ENCODE peak calls at places on chromosomes 4 and X, in seven cellular contexts. One of them, this sample, is unnamed.
A peak's percentile ranks its signal among the peaks of the same experiment; 100 is the strongest.

GRCh38 chr4:87497141-87497540 is 32.0 kb downstream of the SPARCL1 start:
- DNase-seq in prostate gland: no peak
- DNase-seq in mesendoderm: peak; percentile 36
- DNase-seq in CD4-positive, alpha-beta memory T cell: no peak
- DNase-seq in pancreas: no peak
- DNase-seq in tibial artery: no peak
- DNase-seq in left ventricle myocardium inferior: no peak
- DNase-seq in this sample: no peak

GRCh38 chrX:40291553-40291952 is 193.8 kb upstream of the BCOR start:
- DNase-seq in prostate gland: no peak
- DNase-seq in pancreas: no peak
- DNase-seq in left ventricle myocardium inferior: no peak
- DNase-seq in tibial artery: no peak
- DNase-seq in mesendoderm: no peak
- DNase-seq in CD4-positive, alpha-beta memory T cell: no peak
- DNase-seq in this sample: no peak

GRCh38 chr4:26496207-26496783 is 6.0 kb upstream of the CCKAR start:
- DNase-seq in CD4-positive, alpha-beta memory T cell: no peak
- DNase-seq in mesendoderm: no peak
- DNase-seq in prostate gland: no peak
- DNase-seq in pancreas: no peak
- DNase-seq in left ventricle myocardium inferior: no peak
- DNase-seq in tibial artery: no peak
- DNase-seq in this sample: no peak

GRCh38 chr4:680931-681645 is 6.7 kb downstream of the MYL5 start:
- DNase-seq in pancreas: peak; percentile 65
- DNase-seq in tibial artery: peak; percentile 61
- DNase-seq in CD4-positive, alpha-beta memory T cell: peak; percentile 51
- DNase-seq in left ventricle myocardium inferior: peak; percentile 78
- DNase-seq in prostate gland: no peak
- DNase-seq in mesendoderm: peak; percentile 78
- DNase-seq in this sample: peak; percentile 67

GRCh38 chrX:15356444-15356843 is 21.1 kb upstream of the PIGA start:
- DNase-seq in left ventricle myocardium inferior: no peak
- DNase-seq in CD4-positive, alpha-beta memory T cell: no peak
- DNase-seq in tibial artery: no peak
- DNase-seq in mesendoderm: no peak
- DNase-seq in pancreas: no peak
- DNase-seq in prostate gland: no peak
- DNase-seq in this sample: no peak

GRCh38 chr4:56575820-56576429 is 70.3 kb downstream of the ARL9 start:
- DNase-seq in left ventricle myocardium inferior: no peak
- DNase-seq in prostate gland: no peak
- DNase-seq in mesendoderm: peak; percentile 14
- DNase-seq in tibial artery: no peak
- DNase-seq in pancreas: no peak
- DNase-seq in CD4-positive, alpha-beta memory T cell: peak; percentile 10
- DNase-seq in this sample: no peak

GRCh38 chr4:10949039-10949728 is 264.6 kb upstream of the CLNK start:
- DNase-seq in tibial artery: no peak
- DNase-seq in prostate gland: no peak
- DNase-seq in left ventricle myocardium inferior: no peak
- DNase-seq in CD4-positive, alpha-beta memory T cell: no peak
- DNase-seq in pancreas: no peak
- DNase-seq in mesendoderm: no peak
- DNase-seq in this sample: no peak

GRCh38 chr4:8342651-8343050 is 73.1 kb downstream of the HTRA3 start:
- DNase-seq in mesendoderm: peak; percentile 54
- DNase-seq in tibial artery: no peak
- DNase-seq in CD4-positive, alpha-beta memory T cell: no peak
- DNase-seq in pancreas: no peak
- DNase-seq in prostate gland: no peak
- DNase-seq in left ventricle myocardium inferior: peak; percentile 18
- DNase-seq in this sample: no peak

GRCh38 chr4:16259531-16260246 is 33.4 kb upstream of the TAPT1 start:
- DNase-seq in prostate gland: no peak
- DNase-seq in tibial artery: no peak
- DNase-seq in mesendoderm: no peak
- DNase-seq in CD4-positive, alpha-beta memory T cell: no peak
- DNase-seq in pancreas: no peak
- DNase-seq in left ventricle myocardium inferior: no peak
- DNase-seq in this sample: no peak

DNA sequence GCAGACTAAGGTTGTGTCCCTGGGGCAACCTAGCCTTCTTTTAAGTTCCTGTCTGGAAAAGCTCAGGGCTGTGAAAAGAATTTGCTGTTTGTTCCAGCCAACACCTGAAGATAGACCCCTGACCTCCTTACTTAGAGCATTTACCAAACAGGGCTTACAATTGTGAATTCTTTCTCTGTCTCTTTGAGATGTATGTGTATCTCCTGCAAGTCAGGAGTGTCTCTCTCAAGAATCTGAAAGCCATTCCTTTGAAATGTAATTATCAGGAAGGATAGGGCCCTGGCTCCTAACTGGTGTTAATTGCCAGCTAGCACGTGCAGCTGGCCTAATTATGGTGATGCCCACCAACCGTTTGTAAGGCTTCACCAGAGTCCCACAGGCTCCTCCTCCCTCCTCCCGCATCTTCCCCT is 18.2 kb downstream of the CCNG2 start:
- DNase-seq in pancreas: no peak
- DNase-seq in CD4-positive, alpha-beta memory T cell: no peak
- DNase-seq in prostate gland: no peak
- DNase-seq in mesendoderm: peak; percentile 90
- DNase-seq in tibial artery: no peak
- DNase-seq in left ventricle myocardium inferior: no peak
- DNase-seq in this sample: no peak
- H3K4me1 ChIP-seq in pancreas: no peaks in the 10 kb centered on the region
- H3K4me1 ChIP-seq in CD4-positive, alpha-beta memory T cell: no peaks in the 10 kb centered on the region
- H3K4me1 ChIP-seq in prostate gland: no peaks in the 10 kb centered on the region
- H3K4me1 ChIP-seq in mesendoderm: no peaks in the 10 kb centered on the region
- H3K4me1 ChIP-seq in tibial artery: no peaks in the 10 kb centered on the region
- H3K4me1 ChIP-seq in left ventricle myocardium inferior: peaks cover 6% of the 10 kb centered on the region
- H3K4me1 ChIP-seq in this sample: no peaks in the 10 kb centered on the region

DNA sequence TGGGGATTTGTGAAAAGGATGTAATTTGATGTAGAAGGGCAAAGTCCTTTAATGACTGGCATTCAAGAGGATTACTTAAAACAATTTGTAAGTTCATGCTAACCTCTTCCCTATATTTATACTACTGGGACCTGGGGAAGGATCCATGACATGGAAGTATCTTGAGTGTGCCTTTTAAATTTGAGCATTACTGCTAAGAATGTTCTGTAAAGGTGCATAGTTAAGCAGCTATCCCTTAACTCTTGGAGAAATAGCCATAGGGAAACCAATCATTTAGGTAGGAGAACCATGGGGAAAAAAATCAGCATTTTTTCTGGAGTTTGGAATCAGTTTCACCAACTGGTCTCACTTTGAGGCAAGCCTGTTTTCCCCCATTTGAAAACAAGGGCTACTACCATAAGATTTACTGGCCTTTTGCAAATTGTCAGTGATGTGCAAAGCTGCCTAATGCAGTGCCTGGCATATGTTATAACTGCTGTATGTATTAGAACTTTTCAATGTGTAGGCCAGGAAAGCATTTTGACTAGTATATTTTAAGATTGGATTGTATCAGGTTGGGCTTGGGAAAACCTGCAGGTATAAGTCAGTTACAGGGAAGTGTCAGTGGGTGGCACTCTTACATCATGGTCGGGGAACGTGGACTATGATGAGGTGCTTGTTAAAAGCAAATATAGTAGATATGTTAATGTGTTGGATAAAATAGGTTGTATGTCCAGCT is 72.1 kb downstream of the PRSS12 start:
- DNase-seq in tibial artery: no peak
- DNase-seq in mesendoderm: peak; percentile 80
- DNase-seq in pancreas: peak; percentile 40
- DNase-seq in prostate gland: peak; percentile 71
- DNase-seq in left ventricle myocardium inferior: no peak
- DNase-seq in CD4-positive, alpha-beta memory T cell: peak; percentile 53
- DNase-seq in this sample: peak; percentile 68
- H3K4me1 ChIP-seq in tibial artery: peaks cover 11% of the 10 kb centered on the region
- H3K4me1 ChIP-seq in mesendoderm: no peaks in the 10 kb centered on the region
- H3K4me1 ChIP-seq in pancreas: peaks cover 36% of the 10 kb centered on the region
- H3K4me1 ChIP-seq in prostate gland: peaks cover 6% of the 10 kb centered on the region
- H3K4me1 ChIP-seq in left ventricle myocardium inferior: peaks cover 47% of the 10 kb centered on the region
- H3K4me1 ChIP-seq in CD4-positive, alpha-beta memory T cell: peaks cover 37% of the 10 kb centered on the region
- H3K4me1 ChIP-seq in this sample: no peaks in the 10 kb centered on the region

DNA sequence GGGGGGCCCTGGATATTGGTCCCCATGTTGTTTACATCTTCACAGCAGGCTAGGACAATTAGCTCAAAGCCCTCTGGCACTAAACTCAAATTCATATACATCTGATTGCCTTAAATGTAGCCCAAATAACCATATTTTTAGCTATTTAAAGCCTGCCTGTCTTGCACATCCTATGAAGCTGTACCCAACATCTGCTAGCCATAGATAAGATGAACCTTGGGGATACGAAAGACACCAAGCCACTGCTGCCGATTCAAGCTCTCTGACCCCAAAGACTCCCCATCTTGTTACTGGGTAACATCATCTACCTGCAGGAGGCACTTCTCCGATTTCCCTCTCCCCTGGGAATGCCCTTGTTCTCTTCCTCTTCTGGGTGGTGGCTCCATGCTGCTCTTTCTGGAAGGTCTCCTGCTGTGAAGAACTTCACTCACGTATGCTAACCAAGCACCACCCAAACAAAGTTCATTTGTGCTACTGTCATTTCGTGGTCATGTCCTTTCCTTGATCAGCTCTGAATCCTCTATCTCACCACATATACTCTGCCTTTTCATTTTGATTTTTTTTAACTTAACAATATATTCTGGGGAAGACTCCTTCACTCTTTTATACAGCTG is 107.7 kb upstream of the ATXN3L start:
- DNase-seq in left ventricle myocardium inferior: no peak
- DNase-seq in prostate gland: no peak
- DNase-seq in pancreas: no peak
- DNase-seq in CD4-positive, alpha-beta memory T cell: no peak
- DNase-seq in tibial artery: no peak
- DNase-seq in mesendoderm: no peak
- DNase-seq in this sample: no peak
- H3K4me1 ChIP-seq in left ventricle myocardium inferior: peaks cover 9% of the 10 kb centered on the region
- H3K4me1 ChIP-seq in prostate gland: no peaks in the 10 kb centered on the region
- H3K4me1 ChIP-seq in pancreas: no peaks in the 10 kb centered on the region
- H3K4me1 ChIP-seq in CD4-positive, alpha-beta memory T cell: no peaks in the 10 kb centered on the region
- H3K4me1 ChIP-seq in tibial artery: peaks cover 4% of the 10 kb centered on the region
- H3K4me1 ChIP-seq in mesendoderm: no peaks in the 10 kb centered on the region
- H3K4me1 ChIP-seq in this sample: no peaks in the 10 kb centered on the region

GRCh38 chr4:9704551-9705332 is 76.7 kb upstream of the DRD5 start:
- DNase-seq in CD4-positive, alpha-beta memory T cell: no peak
- DNase-seq in left ventricle myocardium inferior: no peak
- DNase-seq in tibial artery: no peak
- DNase-seq in prostate gland: no peak
- DNase-seq in mesendoderm: peak; percentile 17
- DNase-seq in pancreas: no peak
- DNase-seq in this sample: peak; percentile 64
- H3K4me1 ChIP-seq in CD4-positive, alpha-beta memory T cell: no peaks in the 10 kb centered on the region
- H3K4me1 ChIP-seq in left ventricle myocardium inferior: no peaks in the 10 kb centered on the region
- H3K4me1 ChIP-seq in tibial artery: no peaks in the 10 kb centered on the region
- H3K4me1 ChIP-seq in prostate gland: no peaks in the 10 kb centered on the region
- H3K4me1 ChIP-seq in mesendoderm: no peaks in the 10 kb centered on the region
- H3K4me1 ChIP-seq in pancreas: no peaks in the 10 kb centered on the region
- H3K4me1 ChIP-seq in this sample: no peaks in the 10 kb centered on the region

GRCh38 chrX:10117301-10117700 is 39.5 kb upstream of the CLCN4 start:
- DNase-seq in left ventricle myocardium inferior: no peak
- DNase-seq in tibial artery: no peak
- DNase-seq in pancreas: no peak
- DNase-seq in CD4-positive, alpha-beta memory T cell: no peak
- DNase-seq in mesendoderm: no peak
- DNase-seq in prostate gland: no peak
- DNase-seq in this sample: no peak

GRCh38 chrX:10118530-10118929 is 38.2 kb upstream of the CLCN4 start:
- DNase-seq in mesendoderm: no peak
- DNase-seq in CD4-positive, alpha-beta memory T cell: no peak
- DNase-seq in tibial artery: no peak
- DNase-seq in pancreas: no peak
- DNase-seq in left ventricle myocardium inferior: no peak
- DNase-seq in prostate gland: no peak
- DNase-seq in this sample: no peak

GRCh38 chrX:10117864-10118377 is 38.9 kb upstream of the CLCN4 start:
- DNase-seq in prostate gland: no peak
- DNase-seq in tibial artery: no peak
- DNase-seq in left ventricle myocardium inferior: no peak
- DNase-seq in mesendoderm: no peak
- DNase-seq in pancreas: no peak
- DNase-seq in CD4-positive, alpha-beta memory T cell: no peak
- DNase-seq in this sample: no peak

GRCh38 chrX:10112510-10112909 is 44.3 kb upstream of the CLCN4 start:
- DNase-seq in prostate gland: no peak
- DNase-seq in CD4-positive, alpha-beta memory T cell: no peak
- DNase-seq in pancreas: no peak
- DNase-seq in left ventricle myocardium inferior: no peak
- DNase-seq in tibial artery: no peak
- DNase-seq in mesendoderm: no peak
- DNase-seq in this sample: no peak

DNA sequence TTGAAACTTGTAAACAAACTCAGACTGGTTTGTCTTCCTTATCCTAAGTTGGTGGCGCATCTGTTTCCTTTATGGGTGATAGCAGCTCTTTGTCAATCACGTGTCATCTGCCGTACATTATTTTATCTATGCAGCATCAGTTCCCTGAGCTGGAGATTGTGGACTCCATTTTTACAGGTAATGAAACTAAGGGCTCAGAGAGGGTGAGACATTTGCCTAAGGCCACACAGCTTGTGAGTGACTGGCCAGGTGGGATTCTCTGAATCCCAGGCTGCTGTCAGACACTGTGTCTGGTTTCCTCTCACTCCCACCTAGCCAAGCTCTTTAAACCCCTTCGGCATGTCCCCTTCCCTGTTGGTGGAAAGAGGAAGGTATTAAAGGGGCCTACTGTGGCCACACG is 41.7 kb upstream of the CLCN4 start:
- DNase-seq in CD4-positive, alpha-beta memory T cell: no peak
- DNase-seq in prostate gland: no peak
- DNase-seq in tibial artery: no peak
- DNase-seq in left ventricle myocardium inferior: no peak
- DNase-seq in mesendoderm: no peak
- DNase-seq in pancreas: no peak
- DNase-seq in this sample: no peak
- H3K4me1 ChIP-seq in CD4-positive, alpha-beta memory T cell: peaks cover 31% of the 10 kb centered on the region
- H3K4me1 ChIP-seq in prostate gland: no peaks in the 10 kb centered on the region
- H3K4me1 ChIP-seq in tibial artery: peaks cover 9% of the 10 kb centered on the region
- H3K4me1 ChIP-seq in left ventricle myocardium inferior: peaks cover 35% of the 10 kb centered on the region
- H3K4me1 ChIP-seq in mesendoderm: no peaks in the 10 kb centered on the region
- H3K4me1 ChIP-seq in pancreas: no peaks in the 10 kb centered on the region
- H3K4me1 ChIP-seq in this sample: no peaks in the 10 kb centered on the region

DNA sequence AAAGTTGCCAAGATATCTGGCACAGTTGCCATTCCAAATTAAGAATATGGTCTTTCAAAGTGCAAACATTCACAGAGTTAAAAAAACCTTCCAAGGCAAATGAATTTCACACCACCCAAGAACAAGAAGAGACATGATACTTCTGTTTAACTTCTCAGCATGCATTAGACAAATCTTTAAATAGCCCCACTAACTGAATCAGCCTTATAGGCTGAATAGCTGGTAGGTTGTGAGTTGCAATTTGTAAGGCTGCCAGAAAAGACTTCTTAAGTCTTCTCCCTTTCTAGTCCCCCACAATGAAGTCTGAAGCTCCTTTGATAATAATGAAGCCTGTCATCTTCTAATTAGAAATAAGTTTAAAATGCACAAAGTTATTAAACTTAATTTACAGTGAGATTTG is 95.6 kb downstream of the MAPK10 start:
- DNase-seq in mesendoderm: no peak
- DNase-seq in CD4-positive, alpha-beta memory T cell: no peak
- DNase-seq in left ventricle myocardium inferior: no peak
- DNase-seq in pancreas: no peak
- DNase-seq in tibial artery: no peak
- DNase-seq in prostate gland: no peak
- DNase-seq in this sample: no peak
- H3K4me1 ChIP-seq in mesendoderm: no peaks in the 10 kb centered on the region
- H3K4me1 ChIP-seq in CD4-positive, alpha-beta memory T cell: no peaks in the 10 kb centered on the region
- H3K4me1 ChIP-seq in left ventricle myocardium inferior: no peaks in the 10 kb centered on the region
- H3K4me1 ChIP-seq in pancreas: no peaks in the 10 kb centered on the region
- H3K4me1 ChIP-seq in tibial artery: no peaks in the 10 kb centered on the region
- H3K4me1 ChIP-seq in prostate gland: no peaks in the 10 kb centered on the region
- H3K4me1 ChIP-seq in this sample: no peaks in the 10 kb centered on the region

GRCh38 chr4:40288547-40288946 is 46.6 kb upstream of the CHRNA9 start:
- DNase-seq in tibial artery: no peak
- DNase-seq in left ventricle myocardium inferior: no peak
- DNase-seq in prostate gland: no peak
- DNase-seq in pancreas: no peak
- DNase-seq in CD4-positive, alpha-beta memory T cell: no peak
- DNase-seq in mesendoderm: no peak
- DNase-seq in this sample: no peak
- H3K4me1 ChIP-seq in tibial artery: no peaks in the 10 kb centered on the region
- H3K4me1 ChIP-seq in left ventricle myocardium inferior: no peaks in the 10 kb centered on the region
- H3K4me1 ChIP-seq in prostate gland: no peaks in the 10 kb centered on the region
- H3K4me1 ChIP-seq in pancreas: no peaks in the 10 kb centered on the region
- H3K4me1 ChIP-seq in CD4-positive, alpha-beta memory T cell: peaks cover 57% of the 10 kb centered on the region
- H3K4me1 ChIP-seq in mesendoderm: no peaks in the 10 kb centered on the region
- H3K4me1 ChIP-seq in this sample: no peaks in the 10 kb centered on the region

This sample was measured in colonic mucosa.